ENCODE peak calls at places on chromosomes 4 and X, in seven cellular contexts. One of them, this sample, is unnamed.

GRCh38 chr4:6517171-6517570 is 44.8 kb upstream of the PPP2R2C start:
- DNase-seq in tibial nerve: no peak
- DNase-seq in H1: no peak
- DNase-seq in body of pancreas: no peak
- DNase-seq in fibroblast of pulmonary artery: no peak
- DNase-seq in MM.1S: no peak
- DNase-seq in mucosa of descending colon: no peak
- DNase-seq in this sample: no peak

GRCh38 chr4:1488357-1488756 is 82.1 kb upstream of the NKX1-1 start:
- DNase-seq in tibial nerve: no peak
- DNase-seq in H1: no peak
- DNase-seq in body of pancreas: no peak
- DNase-seq in fibroblast of pulmonary artery: no peak
- DNase-seq in MM.1S: no peak
- DNase-seq in mucosa of descending colon: no peak
- DNase-seq in this sample: no peak

GRCh38 chr4:26793750-26794149 is 66.9 kb upstream of the STIM2 start:
- DNase-seq in tibial nerve: no peak
- DNase-seq in H1: no peak
- DNase-seq in body of pancreas: no peak
- DNase-seq in fibroblast of pulmonary artery: no peak
- DNase-seq in MM.1S: no peak
- DNase-seq in mucosa of descending colon: no peak
- DNase-seq in this sample: no peak

GRCh38 chrX:15468036-15468435 is 25.1 kb downstream of the PIR start:
- DNase-seq in tibial nerve: peak; percentile 58
- DNase-seq in H1: no peak
- DNase-seq in body of pancreas: peak; percentile 14
- DNase-seq in fibroblast of pulmonary artery: peak; percentile 72
- DNase-seq in MM.1S: no peak
- DNase-seq in mucosa of descending colon: peak; percentile 38
- DNase-seq in this sample: peak; percentile 21

GRCh38 chrX:58025979-58026378 is 115.7 kb upstream of the ZXDA start:
- DNase-seq in tibial nerve: peak; percentile 39
- DNase-seq in H1: no peak
- DNase-seq in body of pancreas: peak; percentile 30
- DNase-seq in fibroblast of pulmonary artery: peak; percentile 18
- DNase-seq in MM.1S: peak; percentile 65
- DNase-seq in mucosa of descending colon: peak; percentile 44
- DNase-seq in this sample: peak; percentile 14

GRCh38 chr4:1246901-1247810 is 1.8 kb downstream of the CTBP1 start:
- DNase-seq in tibial nerve: no peak
- DNase-seq in H1: no peak
- DNase-seq in body of pancreas: no peak
- DNase-seq in fibroblast of pulmonary artery: no peak
- DNase-seq in MM.1S: peak; percentile 33
- DNase-seq in mucosa of descending colon: no peak
- DNase-seq in this sample: peak; percentile 74

GRCh38 chr4:115154826-115155225 is 41.4 kb upstream of the NDST4 start:
- DNase-seq in tibial nerve: no peak
- DNase-seq in H1: no peak
- DNase-seq in body of pancreas: no peak
- DNase-seq in fibroblast of pulmonary artery: no peak
- DNase-seq in MM.1S: no peak
- DNase-seq in mucosa of descending colon: no peak
- DNase-seq in this sample: no peak

GRCh38 chr4:38514465-38515146 is 149.4 kb upstream of the KLF3 start:
- DNase-seq in tibial nerve: no peak
- DNase-seq in H1: no peak
- DNase-seq in body of pancreas: no peak
- DNase-seq in fibroblast of pulmonary artery: no peak
- DNase-seq in MM.1S: no peak
- DNase-seq in mucosa of descending colon: no peak
- DNase-seq in this sample: no peak

GRCh38 chr4:152926959-152927358 is 9.2 kb upstream of the FHDC1 start:
- DNase-seq in tibial nerve: no peak
- DNase-seq in H1: no peak
- DNase-seq in body of pancreas: no peak
- DNase-seq in fibroblast of pulmonary artery: no peak
- DNase-seq in MM.1S: no peak
- DNase-seq in mucosa of descending colon: no peak
- DNase-seq in this sample: no peak

GRCh38 chr4:7581477-7581876 is 146.7 kb upstream of the PSAPL1 start:
- DNase-seq in tibial nerve: no peak
- DNase-seq in H1: peak; percentile 17
- DNase-seq in body of pancreas: no peak
- DNase-seq in fibroblast of pulmonary artery: peak; percentile 19
- DNase-seq in MM.1S: peak; percentile 27
- DNase-seq in mucosa of descending colon: peak; percentile 15
- DNase-seq in this sample: no peak

GRCh38 chr4:4334798-4335520 is 44.9 kb downstream of the ZBTB49 start:
- DNase-seq in tibial nerve: peak; percentile 41
- DNase-seq in H1: peak; percentile 31
- DNase-seq in body of pancreas: peak; percentile 77
- DNase-seq in fibroblast of pulmonary artery: peak; percentile 67
- DNase-seq in MM.1S: peak; percentile 81
- DNase-seq in mucosa of descending colon: peak; percentile 81
- DNase-seq in this sample: peak; percentile 73

GRCh38 chr4:8160233-8160560 is 1.6 kb upstream of the ABLIM2 start:
- DNase-seq in tibial nerve: no peak
- DNase-seq in H1: no peak
- DNase-seq in body of pancreas: no peak
- DNase-seq in fibroblast of pulmonary artery: no peak
- DNase-seq in MM.1S: no peak
- DNase-seq in mucosa of descending colon: no peak
- DNase-seq in this sample: no peak

GRCh38 chrX:40086569-40087335 is 11.0 kb downstream of the BCOR start:
- DNase-seq in tibial nerve: no peak
- DNase-seq in H1: no peak
- DNase-seq in body of pancreas: peak; percentile 45
- DNase-seq in fibroblast of pulmonary artery: no peak
- DNase-seq in MM.1S: no peak
- DNase-seq in mucosa of descending colon: no peak
- DNase-seq in this sample: no peak

GRCh38 chr4:168900080-168900479 is 110.0 kb downstream of the CBR4 start:
- DNase-seq in tibial nerve: peak; percentile 58
- DNase-seq in H1: no peak
- DNase-seq in body of pancreas: no peak
- DNase-seq in fibroblast of pulmonary artery: peak; percentile 54
- DNase-seq in MM.1S: no peak
- DNase-seq in mucosa of descending colon: no peak
- DNase-seq in this sample: no peak

GRCh38 chr4:106409901-106410889 is 41.6 kb upstream of the GIMD1 start:
- DNase-seq in tibial nerve: no peak
- DNase-seq in H1: no peak
- DNase-seq in body of pancreas: no peak
- DNase-seq in fibroblast of pulmonary artery: no peak
- DNase-seq in MM.1S: no peak
- DNase-seq in mucosa of descending colon: no peak
- DNase-seq in this sample: no peak

GRCh38 chr4:174211611-174212044 is 71.8 kb downstream of the FBXO8 start:
- DNase-seq in tibial nerve: no peak
- DNase-seq in H1: no peak
- DNase-seq in body of pancreas: no peak
- DNase-seq in fibroblast of pulmonary artery: no peak
- DNase-seq in MM.1S: no peak
- DNase-seq in mucosa of descending colon: no peak
- DNase-seq in this sample: no peak

GRCh38 chr4:92629302-92629701 is 325.5 kb downstream of the GRID2 start:
- DNase-seq in tibial nerve: no peak
- DNase-seq in H1: no peak
- DNase-seq in body of pancreas: no peak
- DNase-seq in fibroblast of pulmonary artery: no peak
- DNase-seq in MM.1S: no peak
- DNase-seq in mucosa of descending colon: no peak
- DNase-seq in this sample: no peak

GRCh38 chr4:4662230-4662629 is 120.4 kb upstream of the STX18 start:
- DNase-seq in tibial nerve: no peak
- DNase-seq in H1: no peak
- DNase-seq in body of pancreas: no peak
- DNase-seq in fibroblast of pulmonary artery: no peak
- DNase-seq in MM.1S: no peak
- DNase-seq in mucosa of descending colon: no peak
- DNase-seq in this sample: no peak

GRCh38 chr4:108611360-108611759 is 9.0 kb upstream of the RPL34 start:
- DNase-seq in tibial nerve: no peak
- DNase-seq in H1: no peak
- DNase-seq in body of pancreas: no peak
- DNase-seq in fibroblast of pulmonary artery: peak; percentile 63
- DNase-seq in MM.1S: no peak
- DNase-seq in mucosa of descending colon: no peak
- DNase-seq in this sample: no peak

GRCh38 chr4:78784255-78784654 is 8.1 kb downstream of the BMP2K start:
- DNase-seq in tibial nerve: no peak
- DNase-seq in H1: no peak
- DNase-seq in body of pancreas: no peak
- DNase-seq in fibroblast of pulmonary artery: peak; percentile 40
- DNase-seq in MM.1S: no peak
- DNase-seq in mucosa of descending colon: no peak
- DNase-seq in this sample: no peak

GRCh38 chr4:121126449-121127006 is 37.6 kb downstream of the TNIP3 start:
- DNase-seq in tibial nerve: no peak
- DNase-seq in H1: no peak
- DNase-seq in body of pancreas: no peak
- DNase-seq in fibroblast of pulmonary artery: no peak
- DNase-seq in MM.1S: no peak
- DNase-seq in mucosa of descending colon: no peak
- DNase-seq in this sample: no peak

GRCh38 chrX:68719904-68720614 is 72.6 kb downstream of the STARD8 start:
- DNase-seq in tibial nerve: no peak
- DNase-seq in H1: no peak
- DNase-seq in body of pancreas: peak; percentile 7
- DNase-seq in fibroblast of pulmonary artery: no peak
- DNase-seq in MM.1S: peak; percentile 6
- DNase-seq in mucosa of descending colon: no peak
- DNase-seq in this sample: no peak
- TF ChIP-seq CTCF in tibial nerve: no peak
- TF ChIP-seq CTCF in H1: no peak
- TF ChIP-seq CTCF in body of pancreas: no peak
- TF ChIP-seq CTCF in fibroblast of pulmonary artery: peak; percentile 24
- TF ChIP-seq CTCF in MM.1S: no peak
- TF ChIP-seq CTCF in mucosa of descending colon: no peak
- TF ChIP-seq CTCF in this sample: no peak

DNA sequence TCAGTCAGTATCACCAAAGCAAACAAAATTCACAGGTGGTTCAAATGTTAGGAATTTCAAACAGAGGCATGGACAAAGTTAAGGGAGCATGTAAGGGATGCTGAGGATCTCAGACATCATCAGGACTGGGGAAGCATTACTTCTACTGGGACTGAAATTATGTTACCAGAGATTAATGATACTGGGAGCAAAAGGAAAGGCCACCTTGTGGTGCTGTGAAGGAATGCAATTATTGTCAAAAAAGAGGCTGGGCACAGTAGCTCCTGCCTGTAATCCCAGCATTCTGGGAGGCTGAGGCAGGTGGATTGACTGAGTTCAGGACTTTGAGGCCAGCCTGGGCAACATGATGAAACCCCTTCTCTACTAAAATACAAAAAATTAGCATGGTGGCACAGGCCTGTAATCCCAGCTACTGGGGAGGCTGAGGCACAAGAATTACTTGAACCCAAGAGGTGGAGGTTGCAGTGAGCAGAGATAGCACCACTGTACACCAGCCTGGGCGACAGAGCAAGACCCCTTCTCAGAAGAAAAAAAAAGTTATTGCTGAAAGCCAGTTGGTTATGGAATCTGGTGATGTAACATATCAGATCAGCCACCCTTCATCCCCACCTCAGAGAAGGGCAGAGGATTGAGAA is 954.3 kb downstream of the PCDH7 start:
- DNase-seq in tibial nerve: no peak
- DNase-seq in H1: no peak
- DNase-seq in body of pancreas: no peak
- DNase-seq in fibroblast of pulmonary artery: peak; percentile 48
- DNase-seq in MM.1S: no peak
- DNase-seq in mucosa of descending colon: peak; percentile 15
- DNase-seq in this sample: peak; percentile 9
- TF ChIP-seq CTCF in tibial nerve: no peak
- TF ChIP-seq CTCF in H1: no peak
- TF ChIP-seq CTCF in body of pancreas: peak; percentile 23
- TF ChIP-seq CTCF in fibroblast of pulmonary artery: peak; percentile 68
- TF ChIP-seq CTCF in MM.1S: peak; percentile 52
- TF ChIP-seq CTCF in mucosa of descending colon: no peak
- TF ChIP-seq CTCF in this sample: peak; percentile 27

DNA sequence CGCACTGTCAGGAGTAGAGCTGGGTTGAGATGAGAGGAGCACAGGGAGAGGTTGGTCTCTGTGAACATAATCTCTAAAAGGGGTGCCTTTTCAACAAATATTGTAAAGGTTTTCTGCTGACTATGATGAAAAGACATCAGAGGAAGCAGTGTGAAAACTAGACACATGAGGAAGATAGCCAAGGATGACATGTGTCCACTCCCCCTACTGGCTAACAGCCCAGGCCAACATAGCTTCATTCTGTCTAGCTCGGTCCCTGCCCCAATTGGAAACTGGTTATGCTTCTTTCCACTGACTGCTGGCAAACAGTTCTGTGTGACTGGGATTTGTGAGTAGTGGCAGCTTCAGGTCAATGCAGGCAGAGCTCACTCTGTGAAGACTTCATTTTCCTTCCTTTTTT is 115.4 kb upstream of the ESX1 start:
- DNase-seq in tibial nerve: no peak
- DNase-seq in H1: no peak
- DNase-seq in body of pancreas: no peak
- DNase-seq in fibroblast of pulmonary artery: no peak
- DNase-seq in MM.1S: no peak
- DNase-seq in mucosa of descending colon: peak; percentile 23
- DNase-seq in this sample: no peak
- TF ChIP-seq CTCF in tibial nerve: no peak
- TF ChIP-seq CTCF in H1: peak; percentile 26
- TF ChIP-seq CTCF in body of pancreas: no peak
- TF ChIP-seq CTCF in fibroblast of pulmonary artery: no peak
- TF ChIP-seq CTCF in MM.1S: no peak
- TF ChIP-seq CTCF in mucosa of descending colon: no peak
- TF ChIP-seq CTCF in this sample: no peak

GRCh38 chrX:83469551-83469950 is 38.5 kb upstream of the POU3F4 start:
- DNase-seq in tibial nerve: peak; percentile 4
- DNase-seq in H1: no peak
- DNase-seq in body of pancreas: no peak
- DNase-seq in fibroblast of pulmonary artery: peak; percentile 0
- DNase-seq in MM.1S: peak; percentile 62
- DNase-seq in mucosa of descending colon: peak; percentile 34
- DNase-seq in this sample: peak; percentile 24
- TF ChIP-seq CTCF in tibial nerve: peak; percentile 31
- TF ChIP-seq CTCF in H1: no peak
- TF ChIP-seq CTCF in body of pancreas: peak; percentile 38
- TF ChIP-seq CTCF in fibroblast of pulmonary artery: no peak
- TF ChIP-seq CTCF in MM.1S: peak; percentile 67
- TF ChIP-seq CTCF in mucosa of descending colon: no peak
- TF ChIP-seq CTCF in this sample: peak; percentile 46

DNA sequence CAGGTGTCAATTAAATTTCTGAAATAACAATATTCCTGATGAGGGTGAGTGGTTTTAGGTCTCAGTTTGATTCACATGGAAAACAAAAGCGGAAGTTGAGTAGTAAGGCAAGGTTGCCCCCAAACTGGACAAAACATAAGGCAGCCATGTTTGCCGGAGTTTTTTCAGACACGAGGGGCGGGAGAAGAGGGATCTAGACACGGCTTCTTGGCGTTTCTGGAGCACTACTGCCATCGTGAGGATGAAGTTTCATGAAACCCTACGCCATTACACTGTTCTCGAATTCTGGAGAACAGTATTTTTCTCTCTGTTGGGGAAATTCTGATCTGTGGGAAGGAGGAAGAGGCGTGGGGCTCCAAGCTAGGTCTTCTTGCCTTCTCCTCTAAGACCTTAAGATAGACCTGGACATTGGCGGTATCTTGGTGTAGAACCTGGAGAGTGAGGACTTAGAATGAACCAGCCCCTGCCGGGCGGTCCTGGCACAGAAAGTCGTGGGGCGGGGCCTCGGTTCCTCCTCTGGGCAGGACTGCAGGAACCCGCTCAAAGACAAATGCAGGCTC is 160.3 kb downstream of the OR13H1 start:
- DNase-seq in tibial nerve: no peak
- DNase-seq in H1: no peak
- DNase-seq in body of pancreas: peak; percentile 90
- DNase-seq in fibroblast of pulmonary artery: no peak
- DNase-seq in MM.1S: peak; percentile 83
- DNase-seq in mucosa of descending colon: no peak
- DNase-seq in this sample: peak; percentile 42
- TF ChIP-seq CTCF in tibial nerve: peak; percentile 47
- TF ChIP-seq CTCF in H1: no peak
- TF ChIP-seq CTCF in body of pancreas: no peak
- TF ChIP-seq CTCF in fibroblast of pulmonary artery: no peak
- TF ChIP-seq CTCF in MM.1S: peak; percentile 41
- TF ChIP-seq CTCF in mucosa of descending colon: no peak
- TF ChIP-seq CTCF in this sample: peak; percentile 16